ENCODE peak calls at places on chromosomes 6 and 20, in seven cellular contexts. B is Panc1, G is transverse colon, Z is suprapubic skin, D is K562, Y is sigmoid colon, S is HL-60. V is an unnamed sample.

GRCh38 chr6:142846883-142847287 is 98.1 kb downstream of the HIVEP2 start:
- DNase-seq in S (no peak), G (no peak), D (no peak), Z (no peak), Y (no peak), B (peak), V (no peak)

GRCh38 chr20:55160022-55160421 is 684.6 kb downstream of the DOK5 start:
- DNase-seq in D (no peak), G (no peak), Y (no peak), B (no peak), S (no peak), Z (no peak), V (no peak)

GRCh38 chr20:11941593-11942261 is 24.0 kb downstream of the BTBD3 start:
- DNase-seq in Y (no peak), G (no peak), B (no peak), D (no peak), Z (no peak), S (no peak), V (no peak)

GRCh38 chr6:14386263-14386981 is 268.9 kb downstream of the CD83 start:
- DNase-seq in G (no peak), Y (no peak), D (no peak), B (no peak), S (no peak), Z (no peak), V (no peak)

GRCh38 chr20:33211817-33212424 is 5.2 kb upstream of the BPIFA3 start:
- DNase-seq in Z (no peak), Y (no peak), D (peak), G (peak), S (peak), B (peak), V (peak)

GRCh38 chr6:132412656-132413500 is 11.6 kb upstream of the MOXD1 start:
- DNase-seq in G (no peak), B (no peak), Z (no peak), S (no peak), Y (no peak), D (no peak), V (no peak)

GRCh38 chr6:36373368-36374009 is 14.0 kb downstream of the ETV7 start:
- DNase-seq in Z (no peak), G (no peak), Y (no peak), D (no peak), B (no peak), S (no peak), V (no peak)

GRCh38 chr20:62882426-62882825 is 20.8 kb upstream of the TCFL5 start:
- DNase-seq in S (no peak), G (no peak), D (no peak), B (no peak), Z (no peak), Y (no peak), V (no peak)

GRCh38 chr6:64224819-64225218 is 589.2 kb downstream of the PHF3 start:
- DNase-seq in G (no peak), D (no peak), B (no peak), S (no peak), Y (no peak), Z (no peak), V (no peak)

GRCh38 chr6:147000545-147001488 is 203.4 kb upstream of the STXBP5 start:
- DNase-seq in Z (no peak), D (peak), Y (no peak), B (no peak), S (no peak), G (no peak), V (no peak)

GRCh38 chr6:146312606-146313005 is 231.0 kb upstream of the RAB32 start:
- DNase-seq in Z (no peak), G (no peak), D (no peak), B (no peak), Y (no peak), S (no peak), V (no peak)

GRCh38 chr6:160101262-160102205 is 20.1 kb upstream of the SLC22A1 start:
- DNase-seq in D (peak), B (no peak), S (no peak), Y (no peak), Z (no peak), G (no peak), V (no peak)

GRCh38 chr6:149129401-149130077 is 188.0 kb upstream of the TAB2 start:
- DNase-seq in B (no peak), Z (no peak), D (no peak), G (no peak), Y (no peak), S (peak), V (no peak)

GRCh38 chr6:137145421-137145820 is 28.0 kb downstream of the IL22RA2 start:
- DNase-seq in Z (no peak), G (no peak), S (no peak), D (no peak), Y (no peak), B (no peak), V (no peak)

GRCh38 chr20:36591281-36591680 is 14.3 kb upstream of the RAB5IF start:
- DNase-seq in D (no peak), Y (no peak), B (no peak), S (no peak), G (no peak), Z (no peak), V (no peak)

GRCh38 chr6:53104916-53105315 is 39.7 kb downstream of the FBXO9 start:
- DNase-seq in S (no peak), D (no peak), Y (no peak), Z (no peak), B (no peak), G (no peak), V (no peak)

GRCh38 chr20:47334022-47334551 is 22.4 kb downstream of the ZMYND8 start:
- DNase-seq in Y (no peak), B (peak), Z (no peak), G (peak), S (no peak), D (no peak), V (peak)

GRCh38 chr6:125129354-125129753 is 24.2 kb upstream of the TPD52L1 start:
- DNase-seq in S (no peak), D (no peak), Z (no peak), G (no peak), B (no peak), Y (no peak), V (no peak)

GRCh38 chr20:54197621-54198604 is 10.0 kb upstream of the PFDN4 start:
- DNase-seq in Z (no peak), S (no peak), G (no peak), D (no peak), Y (no peak), B (no peak), V (no peak)

GRCh38 chr20:25623225-25623735 is 534 bp downstream of the NANP start:
- DNase-seq in D (no peak), G (peak), Y (peak), Z (peak), S (no peak), B (no peak), V (peak)

GRCh38 chr6:91781946-91782345 is 1195.1 kb upstream of the MAP3K7 start:
- DNase-seq in Z (no peak), D (no peak), G (no peak), B (no peak), S (no peak), Y (no peak), V (no peak)

GRCh38 chr20:50376179-50376887 is 133.8 kb upstream of the PTPN1 start:
- DNase-seq in D (no peak), Y (no peak), G (no peak), B (no peak), Z (no peak), S (no peak), V (no peak)

GRCh38 chr6:349491-349921 is 42.0 kb upstream of the IRF4 start:
- DNase-seq in B (no peak), S (no peak), Y (no peak), G (no peak), Z (no peak), D (no peak), V (no peak)

GRCh38 chr20:35600176-35600995 is 15.2 kb upstream of the SPAG4 start:
- DNase-seq in S (no peak), Z (no peak), D (peak), Y (peak), B (no peak), G (no peak), V (no peak)

GRCh38 chr6:70289299-70289698 is 13.6 kb downstream of the COL9A1 start:
- DNase-seq in Y (no peak), D (no peak), B (no peak), S (no peak), G (no peak), Z (no peak), V (no peak)

GRCh38 chr6:39669117-39669690 is 56.0 kb downstream of the KIF6 start:
- DNase-seq in Y (no peak), Z (no peak), D (no peak), S (no peak), G (no peak), B (no peak), V (no peak)

GRCh38 chr6:121491576-121491975 is 56.1 kb downstream of the GJA1 start:
- DNase-seq in D (no peak), Z (no peak), B (no peak), G (no peak), S (no peak), Y (no peak), V (no peak)

GRCh38 chr20:31915491-31916280 is 36.2 kb downstream of the PDRG1 start:
- DNase-seq in B (no peak), D (no peak), S (no peak), Z (peak), Y (no peak), G (no peak), V (no peak)

GRCh38 chr6:87636313-87636712 is 46.4 kb downstream of the ORC3 start:
- DNase-seq in S (no peak), Z (no peak), G (no peak), Y (no peak), B (no peak), D (no peak), V (no peak)

GRCh38 chr6:147260091-147260490 is 55.9 kb downstream of the STXBP5 start:
- DNase-seq in Y (no peak), G (no peak), B (no peak), S (no peak), Z (no peak), D (no peak), V (no peak)

GRCh38 chr6:154773610-154774089 is 40.4 kb downstream of the SCAF8 start:
- DNase-seq in G (no peak), Y (no peak), B (no peak), D (no peak), Z (no peak), S (no peak), V (no peak)

GRCh38 chr6:14026831-14027539 is 90.6 kb upstream of the CD83 start:
- DNase-seq in G (no peak), S (no peak), B (no peak), Z (no peak), Y (no peak), D (no peak), V (no peak)

GRCh38 chr6:161038229-161039003 is 46.8 kb downstream of the MAP3K4 start:
- DNase-seq in S (no peak), D (no peak), Z (no peak), Y (peak), B (peak), G (peak), V (no peak)

GRCh38 chr6:137237413-137238170 is 18.4 kb upstream of the IFNGR1 start:
- DNase-seq in S (no peak), Y (no peak), B (no peak), Z (no peak), G (no peak), D (no peak), V (no peak)

GRCh38 chr6:141988954-141989705 is 143.6 kb upstream of the GJE1 start:
- DNase-seq in D (peak), B (peak), G (no peak), Y (no peak), S (no peak), Z (no peak), V (peak)

GRCh38 chr20:41395669-41396664 is 29.3 kb upstream of the EMILIN3 start:
- DNase-seq in Z (no peak), G (no peak), D (no peak), Y (no peak), B (no peak), S (no peak), V (no peak)

DNA sequence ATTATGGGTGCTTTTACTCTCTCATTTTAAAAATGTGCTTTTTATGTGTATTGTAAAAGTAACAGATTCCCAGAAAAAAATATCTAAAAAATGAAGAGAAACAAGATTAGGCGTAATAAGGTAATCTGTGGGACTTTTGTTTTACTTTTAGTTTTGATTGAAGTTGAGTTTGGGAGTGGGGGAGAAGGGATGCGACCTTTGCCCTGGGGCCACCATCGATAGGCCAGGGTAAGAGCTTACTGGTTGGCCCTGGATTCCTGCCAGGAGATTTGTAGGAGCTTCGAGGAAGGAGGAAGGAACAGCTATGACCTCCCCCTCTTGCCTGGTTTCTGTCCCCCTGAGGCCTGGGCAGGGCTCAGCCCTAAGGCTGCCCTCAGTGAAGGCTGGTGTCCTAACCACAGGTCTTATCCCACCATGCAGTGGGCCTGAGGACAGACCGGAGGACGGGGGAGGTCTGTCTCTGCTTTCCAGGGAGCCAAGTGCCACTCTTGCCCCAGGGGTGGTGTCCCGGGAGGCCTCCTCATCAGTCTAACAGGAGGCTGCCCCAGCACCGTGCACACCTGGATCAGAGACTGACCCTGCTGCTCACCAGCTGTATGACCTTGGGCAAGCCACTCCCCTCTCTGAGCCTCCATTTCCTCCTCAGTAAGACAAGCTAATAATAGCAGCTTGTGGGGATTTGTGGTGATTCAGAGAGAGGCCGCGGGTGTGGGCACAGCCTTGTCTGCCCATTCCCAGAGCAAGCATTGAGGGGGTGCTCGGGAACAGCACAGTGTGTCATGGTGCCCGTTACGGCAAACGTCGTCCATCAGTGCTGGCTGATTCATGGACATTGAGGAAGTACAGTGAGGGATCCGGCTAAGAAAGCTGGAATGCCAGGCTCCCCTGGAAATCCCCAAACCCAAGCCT is 21.2 kb downstream of the TGM2 start:
- DNase-seq in D (peak), Y (no peak), Z (no peak), S (peak), B (no peak), G (peak), V (no peak)
- TF ChIP-seq POLR2AphosphoS5 in D (no peak), Y (no peak), Z (no peak), S (no peak), B (no peak), G (no peak), V (no peak)

DNA sequence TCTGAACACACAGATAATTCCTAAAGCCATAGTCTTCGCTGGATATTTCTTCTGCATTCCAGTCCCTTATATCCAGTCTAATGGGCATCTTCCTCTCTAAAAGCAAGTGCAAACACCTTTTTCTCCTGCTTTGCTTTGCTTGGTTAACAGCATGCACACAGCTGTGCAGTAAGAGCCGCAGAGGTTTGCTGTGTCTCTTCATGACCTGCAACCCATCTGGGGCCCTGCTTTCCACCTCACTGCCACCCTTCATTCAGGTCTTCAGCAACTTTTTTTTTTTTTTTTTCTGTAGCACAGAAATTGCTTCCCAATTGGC is 14.4 kb downstream of the NEDD9 start:
- DNase-seq in Y (no peak), Z (no peak), S (no peak), D (no peak), B (no peak), G (no peak), V (no peak)
- H3K27ac ChIP-seq in Y (peak), Z (peak), S (no peak), D (no peak), B (no peak), G (peak), V (peak)

DNA sequence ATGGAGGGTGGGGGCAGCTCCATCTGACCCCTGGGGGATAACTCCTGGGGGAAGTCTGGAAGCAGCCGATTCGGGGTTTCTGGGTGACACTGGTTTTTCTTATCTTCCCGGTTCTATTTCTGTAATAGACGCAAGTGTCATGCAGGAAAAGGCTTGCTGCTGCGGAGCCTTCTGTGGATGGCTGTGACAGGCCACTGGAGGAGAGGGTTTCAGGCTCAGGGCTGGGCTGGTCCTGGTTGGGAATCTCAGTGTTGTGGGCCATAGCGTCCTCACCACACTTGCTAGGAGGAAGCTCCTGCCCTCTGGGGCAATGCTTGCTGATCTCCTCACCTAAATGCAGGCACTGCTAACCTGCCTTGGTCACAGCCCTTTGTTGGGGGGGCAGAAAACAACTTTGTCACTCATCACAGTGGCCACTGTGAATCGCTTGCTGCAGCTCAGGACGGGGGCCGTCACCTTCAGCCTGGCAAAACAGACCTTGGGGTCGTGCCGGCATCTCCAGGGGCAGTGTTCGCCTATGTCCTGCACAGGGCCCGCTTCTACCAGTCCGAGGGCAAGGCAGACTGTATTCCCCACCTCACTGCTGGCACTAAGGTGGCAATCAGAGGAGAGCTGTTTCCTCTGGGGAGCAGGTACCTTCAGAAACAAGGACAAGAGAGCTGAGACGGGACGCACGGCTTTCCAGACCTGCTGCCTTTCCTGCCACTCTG is 4.4 kb upstream of the TUBB1 start:
- DNase-seq in D (no peak), G (no peak), Y (peak), B (no peak), Z (no peak), S (no peak), V (no peak)
- TF ChIP-seq POLR2AphosphoS5 in D (no peak), G (no peak), Y (no peak), B (no peak), Z (no peak), S (no peak), V (no peak)

GRCh38 chr6:153084393-153084792 is 46.7 kb downstream of the RGS17 start:
- DNase-seq in B (no peak), Y (no peak), G (no peak), S (no peak), Z (no peak), D (no peak), V (no peak)

GRCh38 chr6:153083869-153084268 is 47.2 kb downstream of the RGS17 start:
- DNase-seq in S (no peak), Y (no peak), B (no peak), G (no peak), Z (no peak), D (no peak), V (no peak)

GRCh38 chr6:153086225-153086990 is 44.7 kb downstream of the RGS17 start:
- DNase-seq in Z (no peak), D (no peak), S (no peak), Y (no peak), B (no peak), G (no peak), V (no peak)

GRCh38 chr6:153085239-153085638 is 45.8 kb downstream of the RGS17 start:
- DNase-seq in Z (no peak), Y (no peak), D (no peak), S (no peak), G (no peak), B (no peak), V (no peak)

GRCh38 chr6:153081914-153082313 is 49.2 kb downstream of the RGS17 start:
- DNase-seq in S (no peak), Y (no peak), G (no peak), B (no peak), D (no peak), Z (no peak), V (no peak)
- H3K27ac ChIP-seq in S (no peak), Y (no peak), G (no peak), B (no peak), D (no peak), Z (no peak), V (no peak)